ENCODE peak calls at places on chromosomes 4 and X, in nine cellular contexts. S is iris pigment epithelial cell; J is tibial artery; V is central memory CD4-positive, alpha-beta T cell; G is iPS-NIHi11; O is endothelial cell; N is CD8-positive, alpha-beta memory T cell; Z is prostate gland; C is astrocyte of the spinal cord. U is an unnamed sample.

GRCh38 chr4:6891436-6892170 is 18.0 kb upstream of the TBC1D14 start:
- DNase-seq in O (no peak), J (no peak), Z (no peak), C (no peak), V (no peak), N (no peak), S (peak; percentile 55), G (no peak), U (no peak)

GRCh38 chr4:129438582-129438981 is 342.6 kb downstream of the C4orf33 start:
- DNase-seq in V (no peak), G (no peak), C (no peak), J (no peak), Z (no peak), N (no peak), S (no peak), O (no peak), U (no peak)

GRCh38 chr4:99301376-99302164 is 10.8 kb upstream of the ADH1A start:
- DNase-seq in S (peak; percentile 50), G (no peak), J (no peak), Z (no peak), V (no peak), N (no peak), O (no peak), C (peak; percentile 25), U (no peak)

GRCh38 chr4:120865985-120866384 is 56.5 kb downstream of the PRDM5 start:
- DNase-seq in V (no peak), J (no peak), S (no peak), N (no peak), C (no peak), G (peak; percentile 34), O (no peak), Z (no peak), U (no peak)

GRCh38 chr4:155809835-155810234 is 51.0 kb downstream of the GUCY1B1 start:
- DNase-seq in G (peak; percentile 66), V (peak; percentile 25), N (no peak), C (peak; percentile 91), O (no peak), Z (no peak), J (no peak), S (peak; percentile 86), U (peak; percentile 33)

GRCh38 chr4:81635747-81636146 is 164.0 kb upstream of the RASGEF1B start:
- DNase-seq in O (no peak), S (no peak), J (peak; percentile 67), N (no peak), V (no peak), C (no peak), G (no peak), Z (no peak), U (no peak)

GRCh38 chr4:137623013-137623412 is 90.7 kb upstream of the PCDH18 start:
- DNase-seq in G (peak; percentile 16), J (no peak), S (peak; percentile 5), N (no peak), V (no peak), C (no peak), O (no peak), Z (no peak), U (no peak)

GRCh38 chr4:11769425-11769824 is 340.7 kb upstream of the HS3ST1 start:
- DNase-seq in J (no peak), N (no peak), S (peak; percentile 5), Z (no peak), O (no peak), C (no peak), G (no peak), V (no peak), U (no peak)

GRCh38 chr4:73922766-73923630 is 53.8 kb downstream of the CXCL1 start:
- DNase-seq in G (no peak), S (peak; percentile 75), N (no peak), C (peak; percentile 72), O (no peak), J (no peak), Z (no peak), V (no peak), U (no peak)

GRCh38 chr4:47031713-47032404 is 492 bp downstream of the GABRB1 start:
- DNase-seq in C (no peak), S (no peak), O (no peak), N (no peak), J (no peak), G (no peak), Z (no peak), V (peak; percentile 9), U (no peak)

GRCh38 chr4:146482788-146483187 is 39.0 kb downstream of the SLC10A7 start:
- DNase-seq in S (no peak), O (no peak), J (no peak), C (no peak), Z (no peak), G (no peak), V (no peak), N (no peak), U (no peak)

GRCh38 chrX:19683817-19684216 is 168.5 kb upstream of the MAP3K15 start:
- DNase-seq in C (no peak), N (peak; percentile 19), J (no peak), Z (no peak), S (no peak), O (no peak), G (no peak), V (peak; percentile 37), U (no peak)

GRCh38 chr4:20625460-20625859 is 74.8 kb upstream of the PACRGL start:
- DNase-seq in C (no peak), J (no peak), N (no peak), O (no peak), Z (no peak), V (no peak), S (no peak), G (no peak), U (no peak)

GRCh38 chr4:5814421-5814820 is 78.5 kb downstream of the CRMP1 start:
- DNase-seq in S (no peak), G (no peak), N (no peak), O (no peak), C (no peak), J (peak; percentile 49), Z (no peak), V (no peak), U (no peak)

GRCh38 chrX:29530520-29530919 is 684.8 kb upstream of the MAGEB2 start:
- DNase-seq in O (no peak), V (no peak), C (peak; percentile 22), S (peak; percentile 65), G (no peak), N (no peak), J (no peak), Z (no peak), U (no peak)

GRCh38 chrX:134684956-134685355 is 26.7 kb upstream of the PLAC1 start:
- DNase-seq in O (no peak), G (no peak), S (no peak), J (no peak), C (no peak), Z (no peak), V (no peak), N (no peak), U (no peak)

GRCh38 chr4:98555798-98556445 is 102.5 kb downstream of the TSPAN5 start:
- DNase-seq in V (no peak), Z (no peak), N (no peak), J (no peak), O (no peak), G (no peak), C (no peak), S (peak; percentile 18), U (no peak)

GRCh38 chr4:153758688-153759406 is 977 bp downstream of the RNF175 start:
- DNase-seq in C (no peak), S (no peak), V (no peak), N (no peak), O (no peak), J (no peak), G (no peak), Z (no peak), U (no peak)

GRCh38 chr4:114563536-114564315 is 34.9 kb upstream of the UGT8 start:
- DNase-seq in C (peak; percentile 60), N (no peak), O (no peak), J (no peak), V (no peak), G (peak; percentile 7), S (peak; percentile 43), Z (no peak), U (no peak)

GRCh38 chr4:110364911-110365520 is 110.9 kb upstream of the ENPEP start:
- DNase-seq in J (no peak), O (no peak), G (no peak), N (no peak), S (no peak), V (no peak), Z (no peak), C (peak; percentile 74), U (no peak)

GRCh38 chrX:76172325-76172887 is 456 bp upstream of the PBDC1 start:
- DNase-seq in S (no peak), G (peak; percentile 4), O (no peak), J (no peak), N (no peak), C (no peak), V (no peak), Z (no peak), U (no peak)

GRCh38 chrX:135454816-135455215 is 33.1 kb downstream of the SMIM10L2A start:
- DNase-seq in C (no peak), O (peak; percentile 15), G (no peak), Z (no peak), J (no peak), V (no peak), N (no peak), S (no peak), U (no peak)

GRCh38 chrX:153469811-153470410 is 465 bp downstream of the HAUS7 start:
- DNase-seq in S (peak; percentile 31), V (no peak), N (peak; percentile 5), O (peak; percentile 40), C (peak; percentile 13), J (no peak), Z (no peak), G (peak; percentile 53), U (no peak)

GRCh38 chr4:143025111-143025704 is 159.5 kb upstream of the USP38 start:
- DNase-seq in Z (no peak), S (peak; percentile 31), G (no peak), C (peak; percentile 65), J (no peak), V (no peak), N (no peak), O (peak; percentile 26), U (no peak)

GRCh38 chr4:80538276-80538926 is 202.9 kb downstream of the CFAP299 start:
- DNase-seq in N (no peak), V (no peak), O (no peak), S (peak; percentile 33), G (no peak), J (no peak), Z (no peak), C (peak; percentile 59), U (no peak)

GRCh38 chr4:75598390-75598789 is 31.9 kb downstream of the CDKL2 start:
- DNase-seq in J (no peak), V (no peak), Z (no peak), N (no peak), G (no peak), C (peak; percentile 55), O (no peak), S (peak; percentile 57), U (no peak)